ENCODE peak calls at places on chromosomes 7 and 10, in eight cellular contexts. Q is astrocyte of the spinal cord, F is BJ, X is uterus, T is body of pancreas, M is tibial nerve, N is PC-9, R is mucosa of descending colon. W is an unnamed sample.

GRCh38 chr10:59508296-59508695 is 145.9 kb upstream of the FAM13C start:
- DNase-seq in N (no peak), F (no peak), Q (peak; percentile 55), M (no peak), T (no peak), X (no peak), R (peak; percentile 64), W (peak; percentile 86)

GRCh38 chr7:33888206-33888605 is 17.1 kb upstream of the BMPER start:
- DNase-seq in T (no peak), X (no peak), R (no peak), M (no peak), Q (peak; percentile 60), F (no peak), N (no peak), W (no peak)

GRCh38 chr7:120472892-120473291 is 199.9 kb downstream of the KCND2 start:
- DNase-seq in M (no peak), X (no peak), N (no peak), R (no peak), Q (no peak), T (no peak), F (no peak), W (no peak)

GRCh38 chr7:126727930-126728331 is 524.8 kb downstream of the GRM8 start:
- DNase-seq in F (no peak), Q (peak; percentile 65), N (peak; percentile 16), M (no peak), X (no peak), R (no peak), T (no peak), W (peak; percentile 10)

GRCh38 chr7:99040104-99040958 is 103.6 kb downstream of the SMURF1 start:
- DNase-seq in R (peak; percentile 89), F (peak; percentile 30), T (peak; percentile 86), N (peak; percentile 75), X (peak; percentile 81), Q (peak; percentile 82), M (peak; percentile 83), W (peak; percentile 43)

GRCh38 chr7:29269941-29270340 is 75.4 kb downstream of the CHN2 start:
- DNase-seq in R (no peak), Q (no peak), X (no peak), N (no peak), T (no peak), M (no peak), F (no peak), W (no peak)

GRCh38 chr10:2839081-2839725 is 228.1 kb upstream of the PFKP start:
- DNase-seq in N (peak; percentile 18), R (peak; percentile 73), M (peak; percentile 18), Q (no peak), F (no peak), X (no peak), T (peak; percentile 62), W (peak; percentile 9)

GRCh38 chr7:94228678-94229077 is 166.0 kb upstream of the COL1A2 start:
- DNase-seq in T (no peak), M (no peak), Q (peak; percentile 14), X (no peak), R (no peak), N (no peak), F (no peak), W (no peak)

GRCh38 chr7:92621641-92622429 is 31.6 kb upstream of the FAM133B start:
- DNase-seq in Q (no peak), F (no peak), M (no peak), R (no peak), N (no peak), X (no peak), T (no peak), W (no peak)

GRCh38 chr10:31687545-31688482 is 240.8 kb downstream of the ARHGAP12 start:
- DNase-seq in T (no peak), Q (no peak), M (no peak), R (no peak), F (no peak), X (no peak), N (no peak), W (no peak)

GRCh38 chr10:29301359-29301910 is 12.6 kb downstream of the LYZL1 start:
- DNase-seq in X (no peak), N (no peak), R (no peak), F (no peak), T (no peak), M (no peak), Q (no peak), W (no peak)

GRCh38 chr7:34493752-34494151 is 164.3 kb upstream of the NPSR1 start:
- DNase-seq in F (no peak), R (no peak), X (no peak), M (no peak), Q (no peak), N (no peak), T (no peak), W (no peak)

GRCh38 chr7:138875794-138876193 is 77.8 kb upstream of the ATP6V0A4 start:
- DNase-seq in Q (peak; percentile 85), X (no peak), N (peak; percentile 58), M (no peak), T (no peak), R (peak; percentile 19), F (peak; percentile 74), W (no peak)

GRCh38 chr10:79322616-79323566 is 24.4 kb upstream of the PPIF start:
- DNase-seq in Q (peak; percentile 91), R (peak; percentile 78), T (peak; percentile 49), F (no peak), X (peak; percentile 20), M (peak; percentile 66), N (peak; percentile 75), W (peak; percentile 51)

GRCh38 chr7:24115661-24116060 is 168.3 kb upstream of the NPY start:
- DNase-seq in M (no peak), F (no peak), X (no peak), N (no peak), R (no peak), Q (no peak), T (no peak), W (no peak)

GRCh38 chr7:132527467-132528410 is 48.5 kb downstream of the PLXNA4 start:
- DNase-seq in R (no peak), F (no peak), X (no peak), Q (no peak), N (no peak), T (no peak), M (no peak), W (no peak)

GRCh38 chr7:23347682-23348180 is 48.6 kb downstream of the MALSU1 start:
- DNase-seq in N (peak; percentile 55), F (peak; percentile 75), M (no peak), X (no peak), T (no peak), R (no peak), Q (peak; percentile 86), W (peak; percentile 59)

GRCh38 chr7:68107968-68108367 is 1111.3 kb downstream of the TYW1 start:
- DNase-seq in R (no peak), T (no peak), N (no peak), Q (peak; percentile 29), X (no peak), M (no peak), F (no peak), W (no peak)

GRCh38 chr10:90912176-90912575 is 8.7 kb downstream of the ANKRD1 start:
- DNase-seq in T (no peak), M (no peak), Q (no peak), F (no peak), R (no peak), N (no peak), X (no peak), W (no peak)

GRCh38 chr10:79378647-79379511 is 31.6 kb downstream of the PPIF start:
- DNase-seq in T (peak; percentile 4), X (no peak), N (no peak), M (no peak), R (no peak), Q (no peak), F (no peak), W (no peak)

GRCh38 chr7:155489862-155490696 is 32.1 kb downstream of the EN2 start:
- DNase-seq in X (no peak), Q (no peak), N (no peak), M (no peak), R (peak; percentile 48), T (no peak), F (no peak), W (no peak)

GRCh38 chr7:88344271-88344670 is 37.6 kb upstream of the STEAP4 start:
- DNase-seq in Q (no peak), T (no peak), F (no peak), N (no peak), X (no peak), M (no peak), R (no peak), W (no peak)

GRCh38 chr7:75049817-75050216 is 23.8 kb downstream of the RCC1L start:
- DNase-seq in R (no peak), F (no peak), X (no peak), N (no peak), M (no peak), Q (no peak), T (no peak), W (no peak)

GRCh38 chr7:51634025-51634424 is 317.4 kb upstream of the COBL start:
- DNase-seq in R (peak; percentile 26), F (no peak), T (no peak), X (no peak), N (no peak), M (no peak), Q (no peak), W (no peak)
- H3K4me3 ChIP-seq in R (no peak overlapping the region), F (no peak overlapping the region), T (no peak overlapping the region), X (no peak overlapping the region), N (no peak overlapping the region), M (no peak overlapping the region), Q (no peak overlapping the region), W (no peak overlapping the region)

GRCh38 chr10:44960482-44961230 is 1.1 kb downstream of the RASSF4 start:
- DNase-seq in N (no peak), T (no peak), M (no peak), R (no peak), F (no peak), Q (no peak), X (no peak), W (no peak)
- H3K4me3 ChIP-seq in N (no peak overlapping the region), T (no peak overlapping the region), M (peak overlapping the region; percentile 66), R (no peak overlapping the region), F (no peak overlapping the region), Q (peak overlapping the region; percentile 49), X (no peak overlapping the region), W (no peak overlapping the region)

GRCh38 chr7:95609277-95609971 is 13.1 kb upstream of the PDK4 start:
- DNase-seq in X (peak; percentile 55), M (peak; percentile 68), F (peak; percentile 21), N (peak; percentile 8), T (peak; percentile 75), Q (peak; percentile 67), R (peak; percentile 82), W (no peak)

GRCh38 chr7:95607477-95608010 is 11.2 kb upstream of the PDK4 start:
- DNase-seq in T (no peak), R (no peak), Q (no peak), F (no peak), X (peak; percentile 48), M (peak; percentile 54), N (no peak), W (peak; percentile 27)

GRCh38 chr7:95611224-95611623 is 14.9 kb upstream of the PDK4 start:
- DNase-seq in T (no peak), N (no peak), X (no peak), R (no peak), M (no peak), F (no peak), Q (no peak), W (no peak)

GRCh38 chr7:95605275-95605674 is 9.0 kb upstream of the PDK4 start:
- DNase-seq in F (no peak), T (no peak), M (no peak), X (no peak), Q (no peak), N (no peak), R (no peak), W (no peak)

GRCh38 chr7:95608344-95609173 is 12.2 kb upstream of the PDK4 start:
- DNase-seq in T (peak; percentile 96), X (peak; percentile 88), R (peak; percentile 98), M (peak; percentile 92), F (peak; percentile 93), Q (peak; percentile 93), N (peak; percentile 88), W (peak; percentile 93)
- H3K4me3 ChIP-seq in T (no peak overlapping the region), X (peak overlapping the region; percentile 6), R (no peak overlapping the region), M (peak overlapping the region; percentile 31), F (no peak overlapping the region), Q (peak overlapping the region; percentile 3), N (peak overlapping the region; percentile 32), W (no peak overlapping the region)

GRCh38 chr10:98267894-98268693 is at the start of gene LOXL4:
- DNase-seq in Q (peak; percentile 30), X (peak; percentile 62), F (no peak), T (peak; percentile 50), R (peak; percentile 14), M (peak; percentile 28), N (no peak), W (no peak)
- H3K4me3 ChIP-seq in Q (peak within 1 kb of the TSS; percentile 37), X (peak within 1 kb of the TSS; percentile 47), F (peak within 1 kb of the TSS; percentile 53), T (peak within 1 kb of the TSS; percentile 16), R (no peak within 1 kb of the TSS), M (peak within 1 kb of the TSS; percentile 66), N (peak within 1 kb of the TSS; percentile 53), W (no peak within 1 kb of the TSS)